ENCODE peak calls at places on chromosomes 5 and 9, in eight cellular contexts. P is HTR-8/SVneo; J is activated T-helper 1 cell treated with anti-CD3 and anti-CD28 coated beads, Interleukin-2, amount 50 U/mL, for 16 hours; A is GM13976; U is effector CD4-positive, alpha-beta T cell; T is RCC 7860; W is NCI-H2107; N is non-pigmented ciliary epithelial cell. F is an unnamed sample.

GRCh38 chr9:98091735-98092632 is 27.0 kb downstream of the TRIM14 start:
- DNase-seq in P (no peak), J (no peak), A (no peak), U (no peak), T (no peak), W (no peak), N (no peak), F (no peak)

GRCh38 chr5:8842906-8843590 is 702.8 kb downstream of the SEMA5A start:
- DNase-seq in P (peak), J (no peak), A (no peak), U (no peak), T (no peak), W (peak), N (no peak), F (no peak)

GRCh38 chr5:147348046-147348445 is 113.2 kb downstream of the STK32A start:
- DNase-seq in P (no peak), J (no peak), A (no peak), U (no peak), T (no peak), W (no peak), N (no peak), F (no peak)

GRCh38 chr9:38048319-38048969 is 20.6 kb downstream of the SHB start:
- DNase-seq in P (no peak), J (no peak), A (no peak), U (no peak), T (peak), W (no peak), N (no peak), F (no peak)

GRCh38 chr5:39015743-39016586 is 58.2 kb downstream of the RICTOR start:
- DNase-seq in P (no peak), J (no peak), A (no peak), U (no peak), T (peak), W (no peak), N (peak), F (no peak)

GRCh38 chr9:95116820-95117204 is 200.7 kb downstream of the FANCC start:
- DNase-seq in P (no peak), J (no peak), A (no peak), U (no peak), T (no peak), W (no peak), N (no peak), F (no peak)

GRCh38 chr9:23545728-23546127 is 280.3 kb downstream of the ELAVL2 start:
- DNase-seq in P (no peak), J (no peak), A (no peak), U (no peak), T (no peak), W (no peak), N (no peak), F (no peak)

GRCh38 chr5:157285310-157286035 is 19.6 kb downstream of the CYFIP2 start:
- DNase-seq in P (no peak), J (no peak), A (no peak), U (no peak), T (no peak), W (no peak), N (no peak), F (no peak)

GRCh38 chr5:151036556-151036955 is 16.2 kb downstream of the GPX3 start:
- DNase-seq in P (no peak), J (no peak), A (no peak), U (no peak), T (no peak), W (no peak), N (no peak), F (no peak)

F was measured in effector memory CD8-positive, alpha-beta T cell.